ENCODE peak calls at places on chromosomes 6 and 20, in five cellular contexts. One of them, this sample, is unnamed.

GRCh38 chr6:105993769-105994521 is 92.2 kb upstream of the PRDM1 start:
- DNase-seq in H1: no peak
- DNase-seq in GM12878: no peak
- DNase-seq in K562: no peak
- DNase-seq in HepG2: no peak
- DNase-seq in this sample: no peak

GRCh38 chr6:149046164-149046821 is 271.2 kb upstream of the TAB2 start:
- DNase-seq in K562: no peak
- DNase-seq in H1: no peak
- DNase-seq in GM12878: no peak
- DNase-seq in HepG2: no peak
- DNase-seq in this sample: no peak

GRCh38 chr6:12719017-12719416 is 2.5 kb downstream of the PHACTR1 start:
- DNase-seq in H1: no peak
- DNase-seq in GM12878: no peak
- DNase-seq in K562: no peak
- DNase-seq in HepG2: no peak
- DNase-seq in this sample: no peak

GRCh38 chr6:128079026-128079425 is 178.2 kb upstream of the THEMIS start:
- DNase-seq in GM12878: no peak
- DNase-seq in HepG2: no peak
- DNase-seq in H1: no peak
- DNase-seq in K562: no peak
- DNase-seq in this sample: no peak

GRCh38 chr6:142878407-142878806 is 66.6 kb downstream of the HIVEP2 start:
- DNase-seq in GM12878: no peak
- DNase-seq in HepG2: no peak
- DNase-seq in K562: no peak
- DNase-seq in H1: no peak
- DNase-seq in this sample: no peak

GRCh38 chr20:50534567-50534966 is 24.4 kb downstream of the PTPN1 start:
- DNase-seq in HepG2: no peak
- DNase-seq in H1: no peak
- DNase-seq in K562: no peak
- DNase-seq in GM12878: no peak
- DNase-seq in this sample: no peak

GRCh38 chr6:37061157-37061804 is 55.8 kb downstream of the FGD2 start:
- DNase-seq in H1: no peak
- DNase-seq in HepG2: no peak
- DNase-seq in GM12878: no peak
- DNase-seq in K562: no peak
- DNase-seq in this sample: no peak

GRCh38 chr20:22404609-22405170 is 179.7 kb downstream of the FOXA2 start:
- DNase-seq in H1: no peak
- DNase-seq in HepG2: no peak
- DNase-seq in GM12878: no peak
- DNase-seq in K562: no peak
- DNase-seq in this sample: no peak

GRCh38 chr6:38671885-38672467 is 31.0 kb downstream of the GLO1 start:
- DNase-seq in HepG2: peak
- DNase-seq in H1: no peak
- DNase-seq in GM12878: peak
- DNase-seq in K562: peak
- DNase-seq in this sample: peak

GRCh38 chr20:31781945-31782344 is 37.2 kb upstream of the MYLK2 start:
- DNase-seq in H1: no peak
- DNase-seq in HepG2: no peak
- DNase-seq in K562: no peak
- DNase-seq in GM12878: no peak
- DNase-seq in this sample: no peak

GRCh38 chr6:160142115-160142715 is 20.6 kb downstream of the SLC22A1 start:
- DNase-seq in H1: no peak
- DNase-seq in HepG2: no peak
- DNase-seq in GM12878: no peak
- DNase-seq in K562: no peak
- DNase-seq in this sample: no peak

GRCh38 chr20:50724851-50725721 is 6.3 kb upstream of the PARD6B start:
- DNase-seq in K562: peak
- DNase-seq in H1: no peak
- DNase-seq in GM12878: no peak
- DNase-seq in HepG2: peak
- DNase-seq in this sample: peak

GRCh38 chr6:25331085-25331685 is 52.0 kb downstream of the CARMIL1 start:
- DNase-seq in HepG2: no peak
- DNase-seq in GM12878: no peak
- DNase-seq in H1: no peak
- DNase-seq in K562: no peak
- DNase-seq in this sample: no peak

GRCh38 chr6:137399949-137400443 is 94.2 kb downstream of the OLIG3 start:
- DNase-seq in HepG2: no peak
- DNase-seq in K562: no peak
- DNase-seq in GM12878: no peak
- DNase-seq in H1: no peak
- DNase-seq in this sample: no peak

GRCh38 chr6:149503858-149504257 is 19.0 kb upstream of the ZC3H12D start:
- DNase-seq in K562: no peak
- DNase-seq in HepG2: no peak
- DNase-seq in GM12878: no peak
- DNase-seq in H1: no peak
- DNase-seq in this sample: no peak

GRCh38 chr20:8428988-8429387 is 296.9 kb downstream of the PLCB1 start:
- DNase-seq in GM12878: no peak
- DNase-seq in K562: no peak
- DNase-seq in HepG2: no peak
- DNase-seq in H1: no peak
- DNase-seq in this sample: no peak

GRCh38 chr20:36374995-36375394 is 68.9 kb downstream of the DLGAP4 start:
- DNase-seq in K562: no peak
- DNase-seq in HepG2: no peak
- DNase-seq in H1: no peak
- DNase-seq in GM12878: no peak
- DNase-seq in this sample: no peak

GRCh38 chr6:157242791-157243190 is 80.5 kb downstream of the TMEM242 start:
- DNase-seq in GM12878: no peak
- DNase-seq in K562: no peak
- DNase-seq in HepG2: no peak
- DNase-seq in H1: no peak
- DNase-seq in this sample: no peak

DNA sequence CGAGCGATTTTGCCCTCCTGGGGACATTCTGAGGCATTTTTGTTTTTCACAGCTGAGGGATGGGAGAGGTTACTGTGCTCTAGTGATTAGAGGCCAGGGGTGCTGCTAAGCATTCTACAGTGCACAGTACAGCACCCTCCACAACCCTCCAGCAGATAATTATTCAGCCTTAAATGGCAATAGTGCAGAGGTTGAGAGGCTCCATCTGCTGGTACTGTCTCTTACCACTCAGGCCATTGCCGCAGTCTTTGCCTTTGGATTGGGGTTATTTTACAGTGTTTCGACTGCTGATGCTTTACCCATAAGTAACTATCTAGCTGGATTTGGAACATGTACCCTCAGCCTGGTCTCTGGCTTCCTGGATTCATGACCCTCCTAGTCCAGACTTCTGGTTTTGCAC is 705.3 kb downstream of the KIF16B start:
- DNase-seq in GM12878: no peak
- DNase-seq in H1: no peak
- DNase-seq in HepG2: peak
- DNase-seq in K562: no peak
- DNase-seq in this sample: no peak
- TF ChIP-seq SP1 in GM12878: no peak
- TF ChIP-seq SP1 in H1: no peak
- TF ChIP-seq SP1 in HepG2: no peak
- TF ChIP-seq SP1 in K562: no peak
- TF ChIP-seq SP1 in this sample: no peak

GRCh38 chr6:124026645-124027044 is 223.0 kb downstream of the NKAIN2 start:
- DNase-seq in K562: no peak
- DNase-seq in HepG2: no peak
- DNase-seq in GM12878: no peak
- DNase-seq in H1: no peak
- DNase-seq in this sample: no peak
- H3K4me2 ChIP-seq in K562: no peak
- H3K4me2 ChIP-seq in HepG2: no peak
- H3K4me2 ChIP-seq in GM12878: no peak
- H3K4me2 ChIP-seq in H1: no peak
- H3K4me2 ChIP-seq in this sample: no peak

GRCh38 chr6:85747093-85747492 is 104.4 kb upstream of the SYNCRIP start:
- DNase-seq in HepG2: no peak
- DNase-seq in H1: no peak
- DNase-seq in GM12878: no peak
- DNase-seq in K562: no peak
- DNase-seq in this sample: no peak
- TF ChIP-seq ATF3 in HepG2: no peak
- TF ChIP-seq ATF3 in H1: no peak
- TF ChIP-seq ATF3 in GM12878: no peak
- TF ChIP-seq ATF3 in K562: no peak
- TF ChIP-seq ATF3 in this sample: no peak

GRCh38 chr20:2396241-2396814 is 15.6 kb downstream of the TGM6 start:
- DNase-seq in HepG2: no peak
- DNase-seq in H1: no peak
- DNase-seq in K562: no peak
- DNase-seq in GM12878: no peak
- DNase-seq in this sample: no peak
- TF ChIP-seq SP1 in HepG2: no peak
- TF ChIP-seq SP1 in H1: no peak
- TF ChIP-seq SP1 in K562: no peak
- TF ChIP-seq SP1 in GM12878: no peak
- TF ChIP-seq SP1 in this sample: no peak

GRCh38 chr20:57414867-57415592 is 23.8 kb downstream of the RBM38 start:
- DNase-seq in GM12878: no peak
- DNase-seq in K562: peak
- DNase-seq in HepG2: no peak
- DNase-seq in H1: no peak
- DNase-seq in this sample: no peak

GRCh38 chr20:57413990-57414389 is 22.8 kb downstream of the RBM38 start:
- DNase-seq in H1: no peak
- DNase-seq in K562: no peak
- DNase-seq in GM12878: no peak
- DNase-seq in HepG2: no peak
- DNase-seq in this sample: no peak

GRCh38 chr20:57410398-57411323 is 19.5 kb downstream of the RBM38 start:
- DNase-seq in GM12878: no peak
- DNase-seq in K562: no peak
- DNase-seq in H1: no peak
- DNase-seq in HepG2: no peak
- DNase-seq in this sample: no peak

GRCh38 chr20:57411406-57412283 is 20.4 kb downstream of the RBM38 start:
- DNase-seq in GM12878: no peak
- DNase-seq in K562: no peak
- DNase-seq in H1: no peak
- DNase-seq in HepG2: no peak
- DNase-seq in this sample: no peak

GRCh38 chr20:57412347-57413029 is 21.3 kb downstream of the RBM38 start:
- DNase-seq in GM12878: no peak
- DNase-seq in HepG2: no peak
- DNase-seq in H1: no peak
- DNase-seq in K562: no peak
- DNase-seq in this sample: no peak
- H3K4me2 ChIP-seq in GM12878: no peak
- H3K4me2 ChIP-seq in HepG2: no peak
- H3K4me2 ChIP-seq in H1: no peak
- H3K4me2 ChIP-seq in K562: peak
- H3K4me2 ChIP-seq in this sample: no peak

GRCh38 chr20:25237610-25238318 is 10.1 kb upstream of the PYGB start:
- DNase-seq in GM12878: no peak
- DNase-seq in HepG2: peak
- DNase-seq in H1: no peak
- DNase-seq in K562: peak
- DNase-seq in this sample: peak

GRCh38 chr20:25242231-25242630 is 5.7 kb upstream of the PYGB start:
- DNase-seq in H1: no peak
- DNase-seq in GM12878: no peak
- DNase-seq in K562: no peak
- DNase-seq in HepG2: no peak
- DNase-seq in this sample: no peak

GRCh38 chr20:25236450-25237304 is 11.2 kb upstream of the PYGB start:
- DNase-seq in GM12878: no peak
- DNase-seq in K562: no peak
- DNase-seq in HepG2: no peak
- DNase-seq in H1: no peak
- DNase-seq in this sample: no peak

GRCh38 chr20:25238319-25239037 is 9.4 kb upstream of the PYGB start:
- DNase-seq in K562: no peak
- DNase-seq in GM12878: no peak
- DNase-seq in H1: no peak
- DNase-seq in HepG2: no peak
- DNase-seq in this sample: no peak

DNA sequence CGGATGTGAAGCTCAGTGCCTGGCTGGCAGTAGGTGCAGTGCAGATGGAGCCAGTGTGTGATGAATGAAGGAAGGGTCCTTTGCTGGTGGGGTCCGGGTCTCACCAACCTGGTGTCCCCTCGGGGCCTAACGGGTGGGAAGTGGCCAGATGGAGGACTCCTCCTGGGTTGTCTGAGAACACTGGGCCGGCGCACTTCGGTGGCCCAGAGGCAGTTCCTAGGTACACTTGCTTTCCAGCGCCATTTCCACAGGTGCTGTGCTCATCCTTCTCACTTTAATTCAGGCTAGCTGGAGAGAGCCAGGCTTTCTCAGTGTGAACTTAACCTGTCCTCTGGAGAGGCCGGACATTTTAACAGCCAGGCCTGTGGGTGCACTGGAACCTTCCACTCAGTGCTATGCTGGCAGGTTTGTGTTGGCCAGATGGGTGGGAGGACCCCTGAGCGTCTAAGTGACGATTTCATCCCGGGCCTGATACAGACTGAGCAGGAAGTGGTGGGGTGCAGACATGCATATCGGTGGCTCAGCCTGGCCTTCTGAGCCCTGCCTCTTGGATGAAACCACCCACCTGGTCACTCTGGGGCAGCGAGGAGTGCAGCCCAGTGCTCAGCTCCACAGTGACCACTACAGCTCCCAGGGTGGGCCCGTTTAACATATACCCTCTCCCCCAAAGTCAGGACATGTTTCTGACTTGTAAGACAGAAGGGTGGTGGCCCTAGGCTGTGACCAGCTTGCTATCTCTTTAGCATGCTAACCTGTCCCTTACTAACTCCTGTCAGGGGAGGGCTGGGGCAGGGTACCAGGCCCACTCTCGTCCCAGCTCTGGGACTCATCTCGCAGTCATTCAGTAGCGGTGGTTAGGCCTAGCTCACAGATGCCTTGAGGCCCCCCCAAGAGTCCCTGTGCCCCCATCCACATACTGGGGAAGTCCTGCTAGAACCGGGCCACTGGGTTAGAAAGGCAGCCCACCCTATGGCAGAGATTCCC is 8.2 kb upstream of the PYGB start:
- DNase-seq in H1: no peak
- DNase-seq in HepG2: no peak
- DNase-seq in GM12878: no peak
- DNase-seq in K562: no peak
- DNase-seq in this sample: no peak
- TF ChIP-seq ATF3 in H1: no peak
- TF ChIP-seq ATF3 in HepG2: no peak
- TF ChIP-seq ATF3 in GM12878: no peak
- TF ChIP-seq ATF3 in K562: no peak
- TF ChIP-seq ATF3 in this sample: no peak

GRCh38 chr6:35496851-35497570 is at the start of gene TEAD3:
- DNase-seq in HepG2: peak
- DNase-seq in H1: no peak
- DNase-seq in K562: peak
- DNase-seq in GM12878: no peak
- DNase-seq in this sample: no peak
- TF ChIP-seq SP1 in HepG2: no peak
- TF ChIP-seq SP1 in H1: no peak
- TF ChIP-seq SP1 in K562: no peak
- TF ChIP-seq SP1 in GM12878: no peak
- TF ChIP-seq SP1 in this sample: no peak